ENCODE peak calls at places on chromosomes 13 and 19, in eight cellular contexts. One of them, this sample, is unnamed.

GRCh38 chr13:56009418-56009817 is 1131.3 kb upstream of the PRR20A start:
- DNase-seq in mammary epithelial cell: no peak
- DNase-seq in IMR-90: no peak
- DNase-seq in neural progenitor cell: no peak
- DNase-seq in colonic mucosa: no peak
- DNase-seq in fibroblast of lung: no peak
- DNase-seq in endodermal cell: no peak
- DNase-seq in H9: no peak
- DNase-seq in this sample: no peak

GRCh38 chr19:14476663-14477401 is 1.7 kb upstream of the PTGER1 start:
- DNase-seq in mammary epithelial cell: peak
- DNase-seq in IMR-90: peak
- DNase-seq in neural progenitor cell: no peak
- DNase-seq in colonic mucosa: peak
- DNase-seq in fibroblast of lung: peak
- DNase-seq in endodermal cell: peak
- DNase-seq in H9: no peak
- DNase-seq in this sample: peak

GRCh38 chr19:49877020-49877878 is at the start of the genes AKT1S1 and TBC1D17:
- DNase-seq in mammary epithelial cell: peak
- DNase-seq in IMR-90: peak
- DNase-seq in neural progenitor cell: peak
- DNase-seq in colonic mucosa: peak
- DNase-seq in fibroblast of lung: peak
- DNase-seq in endodermal cell: peak
- DNase-seq in H9: peak
- DNase-seq in this sample: peak

GRCh38 chr19:38281820-38282566 is 17.6 kb downstream of the SPINT2 start:
- DNase-seq in mammary epithelial cell: no peak
- DNase-seq in IMR-90: no peak
- DNase-seq in neural progenitor cell: no peak
- DNase-seq in colonic mucosa: no peak
- DNase-seq in fibroblast of lung: no peak
- DNase-seq in endodermal cell: no peak
- DNase-seq in H9: no peak
- DNase-seq in this sample: no peak

GRCh38 chr19:49954092-49954825 is 6.7 kb downstream of the SIGLEC11 start:
- DNase-seq in mammary epithelial cell: no peak
- DNase-seq in IMR-90: peak
- DNase-seq in neural progenitor cell: no peak
- DNase-seq in colonic mucosa: no peak
- DNase-seq in fibroblast of lung: peak
- DNase-seq in endodermal cell: no peak
- DNase-seq in H9: no peak
- DNase-seq in this sample: no peak

GRCh38 chr19:38389101-38389925 is 816 bp downstream of the SPRED3 start:
- DNase-seq in mammary epithelial cell: peak
- DNase-seq in IMR-90: peak
- DNase-seq in neural progenitor cell: peak
- DNase-seq in colonic mucosa: no peak
- DNase-seq in fibroblast of lung: peak
- DNase-seq in endodermal cell: peak
- DNase-seq in H9: peak
- DNase-seq in this sample: peak

GRCh38 chr19:34962945-34963530 is 991 bp downstream of the ZNF792 start:
- DNase-seq in mammary epithelial cell: peak
- DNase-seq in IMR-90: peak
- DNase-seq in neural progenitor cell: no peak
- DNase-seq in colonic mucosa: peak
- DNase-seq in fibroblast of lung: no peak
- DNase-seq in endodermal cell: peak
- DNase-seq in H9: no peak
- DNase-seq in this sample: peak

GRCh38 chr19:3618811-3619630 is 7.6 kb downstream of the CACTIN start:
- DNase-seq in mammary epithelial cell: no peak
- DNase-seq in IMR-90: no peak
- DNase-seq in neural progenitor cell: no peak
- DNase-seq in colonic mucosa: no peak
- DNase-seq in fibroblast of lung: no peak
- DNase-seq in endodermal cell: no peak
- DNase-seq in H9: no peak
- DNase-seq in this sample: no peak

GRCh38 chr19:39182174-39182505 is 14.6 kb upstream of the NCCRP1 start:
- DNase-seq in mammary epithelial cell: no peak
- DNase-seq in IMR-90: no peak
- DNase-seq in neural progenitor cell: no peak
- DNase-seq in colonic mucosa: no peak
- DNase-seq in fibroblast of lung: no peak
- DNase-seq in endodermal cell: no peak
- DNase-seq in H9: no peak
- DNase-seq in this sample: no peak

GRCh38 chr13:39684531-39685137 is 29.2 kb downstream of the COG6 start:
- DNase-seq in mammary epithelial cell: peak
- DNase-seq in IMR-90: peak
- DNase-seq in neural progenitor cell: peak
- DNase-seq in colonic mucosa: no peak
- DNase-seq in fibroblast of lung: peak
- DNase-seq in endodermal cell: no peak
- DNase-seq in H9: no peak
- DNase-seq in this sample: peak

GRCh38 chr19:15170345-15170744 is 30.4 kb downstream of the NOTCH3 start:
- DNase-seq in mammary epithelial cell: no peak
- DNase-seq in IMR-90: no peak
- DNase-seq in neural progenitor cell: no peak
- DNase-seq in colonic mucosa: no peak
- DNase-seq in fibroblast of lung: no peak
- DNase-seq in endodermal cell: peak
- DNase-seq in H9: peak
- DNase-seq in this sample: no peak

GRCh38 chr13:46551410-46552301 is 1.3 kb upstream of the LRCH1 start:
- DNase-seq in mammary epithelial cell: peak
- DNase-seq in IMR-90: peak
- DNase-seq in neural progenitor cell: peak
- DNase-seq in colonic mucosa: peak
- DNase-seq in fibroblast of lung: peak
- DNase-seq in endodermal cell: peak
- DNase-seq in H9: peak
- DNase-seq in this sample: peak

GRCh38 chr13:33184530-33184929 is 101.0 kb downstream of the STARD13 start:
- DNase-seq in mammary epithelial cell: no peak
- DNase-seq in IMR-90: no peak
- DNase-seq in neural progenitor cell: no peak
- DNase-seq in colonic mucosa: no peak
- DNase-seq in fibroblast of lung: no peak
- DNase-seq in endodermal cell: no peak
- DNase-seq in H9: no peak
- DNase-seq in this sample: peak

DNA sequence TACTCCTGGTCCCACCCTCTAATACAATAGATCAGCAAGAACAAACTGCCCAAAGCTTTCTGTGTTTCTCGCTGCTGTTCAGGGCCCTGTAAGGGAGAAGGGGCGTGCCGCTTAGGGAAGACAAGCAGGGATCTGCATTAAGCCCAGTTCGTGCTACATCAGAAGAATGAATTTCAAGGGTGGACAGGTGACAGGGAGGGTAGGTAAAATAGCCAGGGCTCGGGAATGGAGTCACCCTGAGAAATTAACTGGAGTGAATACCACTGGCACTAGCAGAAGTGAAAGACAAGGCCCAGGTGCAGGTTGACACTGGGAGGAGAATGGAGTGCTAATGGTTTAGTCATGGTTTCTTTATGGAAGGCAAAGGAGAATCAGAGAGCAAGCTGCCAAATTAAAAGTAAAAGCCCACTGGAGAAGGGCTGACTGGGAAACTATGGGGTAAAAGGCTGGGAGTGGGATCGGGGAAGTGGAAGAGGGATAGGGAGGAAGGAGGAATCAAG is 183.1 kb upstream of the TSC22D1 start:
- DNase-seq in mammary epithelial cell: peak
- DNase-seq in IMR-90: no peak
- DNase-seq in neural progenitor cell: peak
- DNase-seq in colonic mucosa: peak
- DNase-seq in fibroblast of lung: no peak
- DNase-seq in endodermal cell: peak
- DNase-seq in H9: no peak
- DNase-seq in this sample: peak
- H3K9ac ChIP-seq in mammary epithelial cell: peak
- H3K9ac ChIP-seq in IMR-90: peak
- H3K9ac ChIP-seq in neural progenitor cell: no peak
- H3K9ac ChIP-seq in colonic mucosa: peak
- H3K9ac ChIP-seq in fibroblast of lung: no peak
- H3K9ac ChIP-seq in endodermal cell: no peak
- H3K9ac ChIP-seq in H9: no peak
- H3K9ac ChIP-seq in this sample: peak

GRCh38 chr19:13119654-13120053 is 1.6 kb downstream of the NACC1 start:
- DNase-seq in mammary epithelial cell: no peak
- DNase-seq in IMR-90: no peak
- DNase-seq in neural progenitor cell: no peak
- DNase-seq in colonic mucosa: no peak
- DNase-seq in fibroblast of lung: no peak
- DNase-seq in endodermal cell: peak
- DNase-seq in H9: peak
- DNase-seq in this sample: no peak
- H3K9ac ChIP-seq in mammary epithelial cell: peak
- H3K9ac ChIP-seq in IMR-90: peak
- H3K9ac ChIP-seq in neural progenitor cell: no peak
- H3K9ac ChIP-seq in colonic mucosa: peak
- H3K9ac ChIP-seq in fibroblast of lung: no peak
- H3K9ac ChIP-seq in endodermal cell: peak
- H3K9ac ChIP-seq in H9: no peak
- H3K9ac ChIP-seq in this sample: peak

GRCh38 chr19:43760941-43761340 is 6.2 kb upstream of the SMG9 start:
- DNase-seq in mammary epithelial cell: no peak
- DNase-seq in IMR-90: peak
- DNase-seq in neural progenitor cell: no peak
- DNase-seq in colonic mucosa: no peak
- DNase-seq in fibroblast of lung: no peak
- DNase-seq in endodermal cell: no peak
- DNase-seq in H9: no peak
- DNase-seq in this sample: no peak

GRCh38 chr19:43762814-43763213 is 8.1 kb upstream of the SMG9 start:
- DNase-seq in mammary epithelial cell: no peak
- DNase-seq in IMR-90: no peak
- DNase-seq in neural progenitor cell: no peak
- DNase-seq in colonic mucosa: no peak
- DNase-seq in fibroblast of lung: no peak
- DNase-seq in endodermal cell: no peak
- DNase-seq in H9: no peak
- DNase-seq in this sample: no peak

GRCh38 chr19:43763473-43763939 is 8.7 kb upstream of the SMG9 start:
- DNase-seq in mammary epithelial cell: no peak
- DNase-seq in IMR-90: peak
- DNase-seq in neural progenitor cell: no peak
- DNase-seq in colonic mucosa: no peak
- DNase-seq in fibroblast of lung: no peak
- DNase-seq in endodermal cell: no peak
- DNase-seq in H9: no peak
- DNase-seq in this sample: no peak

GRCh38 chr19:43755256-43755801 is 567 bp upstream of the SMG9 start:
- DNase-seq in mammary epithelial cell: peak
- DNase-seq in IMR-90: peak
- DNase-seq in neural progenitor cell: peak
- DNase-seq in colonic mucosa: peak
- DNase-seq in fibroblast of lung: peak
- DNase-seq in endodermal cell: peak
- DNase-seq in H9: peak
- DNase-seq in this sample: peak

DNA sequence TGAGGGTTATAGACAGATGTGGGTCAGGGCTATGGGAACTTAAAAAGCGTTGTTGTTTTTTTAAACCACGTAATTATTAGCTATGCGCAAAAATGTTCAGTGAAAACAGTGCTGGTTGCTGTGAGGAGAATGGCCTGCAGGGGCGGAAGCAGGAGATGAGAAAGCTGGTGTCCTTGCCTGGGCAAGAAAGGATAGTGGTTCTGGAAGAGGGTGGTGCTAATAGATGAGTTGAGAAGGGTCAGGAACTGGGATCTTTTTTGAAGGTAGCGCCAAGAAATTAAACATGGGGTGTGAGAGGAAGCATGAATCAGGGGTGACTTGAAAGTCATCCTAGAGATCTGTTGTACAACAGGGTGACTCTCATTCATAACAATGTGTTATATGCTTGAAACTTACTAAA is 4.8 kb upstream of the SMG9 start:
- DNase-seq in mammary epithelial cell: peak
- DNase-seq in IMR-90: peak
- DNase-seq in neural progenitor cell: no peak
- DNase-seq in colonic mucosa: no peak
- DNase-seq in fibroblast of lung: peak
- DNase-seq in endodermal cell: peak
- DNase-seq in H9: no peak
- DNase-seq in this sample: peak
- H3K9ac ChIP-seq in mammary epithelial cell: no peak
- H3K9ac ChIP-seq in IMR-90: no peak
- H3K9ac ChIP-seq in neural progenitor cell: no peak
- H3K9ac ChIP-seq in colonic mucosa: no peak
- H3K9ac ChIP-seq in fibroblast of lung: no peak
- H3K9ac ChIP-seq in endodermal cell: no peak
- H3K9ac ChIP-seq in H9: no peak
- H3K9ac ChIP-seq in this sample: peak

GRCh38 chr19:33803383-33803782 is 6.7 kb downstream of the KCTD15 start:
- DNase-seq in mammary epithelial cell: no peak
- DNase-seq in IMR-90: no peak
- DNase-seq in neural progenitor cell: no peak
- DNase-seq in colonic mucosa: no peak
- DNase-seq in fibroblast of lung: no peak
- DNase-seq in endodermal cell: no peak
- DNase-seq in H9: no peak
- DNase-seq in this sample: no peak

GRCh38 chr19:33801411-33801810 is 4.7 kb downstream of the KCTD15 start:
- DNase-seq in mammary epithelial cell: no peak
- DNase-seq in IMR-90: no peak
- DNase-seq in neural progenitor cell: no peak
- DNase-seq in colonic mucosa: no peak
- DNase-seq in fibroblast of lung: no peak
- DNase-seq in endodermal cell: no peak
- DNase-seq in H9: no peak
- DNase-seq in this sample: no peak

GRCh38 chr19:33804021-33804799 is 7.5 kb downstream of the KCTD15 start:
- DNase-seq in mammary epithelial cell: peak
- DNase-seq in IMR-90: peak
- DNase-seq in neural progenitor cell: no peak
- DNase-seq in colonic mucosa: peak
- DNase-seq in fibroblast of lung: peak
- DNase-seq in endodermal cell: no peak
- DNase-seq in H9: no peak
- DNase-seq in this sample: no peak

GRCh38 chr19:33802001-33802400 is 5.3 kb downstream of the KCTD15 start:
- DNase-seq in mammary epithelial cell: no peak
- DNase-seq in IMR-90: no peak
- DNase-seq in neural progenitor cell: no peak
- DNase-seq in colonic mucosa: no peak
- DNase-seq in fibroblast of lung: no peak
- DNase-seq in endodermal cell: no peak
- DNase-seq in H9: no peak
- DNase-seq in this sample: no peak

DNA sequence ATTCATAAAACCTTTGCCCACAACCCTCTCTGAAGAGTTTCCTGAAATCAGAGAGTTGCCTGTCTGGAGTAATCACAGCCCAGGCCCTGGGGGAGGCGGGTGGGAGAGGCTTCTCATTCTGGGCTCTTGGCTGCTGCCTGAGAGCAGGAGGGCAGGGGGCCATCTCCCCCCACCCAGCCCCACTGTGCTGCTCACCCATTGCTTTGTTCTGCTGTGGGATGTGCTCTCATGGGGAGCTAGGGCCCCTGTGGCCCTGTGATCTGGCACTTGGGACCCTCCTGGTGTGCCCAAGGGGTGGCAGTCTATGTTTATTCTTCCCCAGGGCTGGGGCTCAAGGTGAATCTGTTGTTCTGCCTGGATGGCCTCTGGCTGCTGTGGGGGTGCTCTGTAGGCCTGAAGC is 6.1 kb downstream of the KCTD15 start:
- DNase-seq in mammary epithelial cell: no peak
- DNase-seq in IMR-90: no peak
- DNase-seq in neural progenitor cell: no peak
- DNase-seq in colonic mucosa: no peak
- DNase-seq in fibroblast of lung: no peak
- DNase-seq in endodermal cell: no peak
- DNase-seq in H9: no peak
- DNase-seq in this sample: no peak
- H3K9ac ChIP-seq in mammary epithelial cell: no peak
- H3K9ac ChIP-seq in IMR-90: no peak
- H3K9ac ChIP-seq in neural progenitor cell: no peak
- H3K9ac ChIP-seq in colonic mucosa: no peak
- H3K9ac ChIP-seq in fibroblast of lung: no peak
- H3K9ac ChIP-seq in endodermal cell: no peak
- H3K9ac ChIP-seq in H9: no peak
- H3K9ac ChIP-seq in this sample: no peak